ENCODE peak calls at places on chromosome 7, in nine cellular contexts. J, B, L, P, M, Q, C, V and U are unnamed samples.

GRCh38 chr7:158802535-158803199 is 26.6 kb downstream of the ESYT2 start:
- DNase-seq in M (no peak), J (peak; percentile 78), C (no peak), V (no peak), B (peak; percentile 36), P (no peak), Q (no peak), L (no peak), U (no peak)

GRCh38 chr7:23938937-23939552 is 229.0 kb downstream of the STK31 start:
- DNase-seq in P (no peak), B (peak; percentile 50), M (no peak), C (peak; percentile 65), L (peak; percentile 30), J (peak; percentile 25), V (peak; percentile 72), Q (peak; percentile 20), U (peak; percentile 74)

GRCh38 chr7:24786941-24787340 is 29.7 kb upstream of the GSDME start:
- DNase-seq in P (peak; percentile 78), V (no peak), Q (peak; percentile 65), J (peak; percentile 75), M (peak; percentile 90), C (no peak), B (peak; percentile 97), L (no peak), U (peak; percentile 43)

GRCh38 chr7:92831716-92832622 is 4.4 kb downstream of the CDK6 start:
- DNase-seq in M (no peak), L (no peak), V (no peak), B (peak; percentile 87), C (no peak), Q (no peak), P (no peak), J (no peak), U (peak; percentile 8)

GRCh38 chr7:90402785-90403173 is 482 bp upstream of the CLDN12 start:
- DNase-seq in Q (no peak), V (no peak), B (no peak), L (no peak), C (no peak), M (no peak), P (no peak), J (no peak), U (no peak)

GRCh38 chr7:100879685-100880261 is 4.9 kb downstream of the SRRT start:
- DNase-seq in B (no peak), P (no peak), V (no peak), J (no peak), L (no peak), C (peak; percentile 50), M (no peak), Q (no peak), U (no peak)

GRCh38 chr7:91182819-91183405 is 81.3 kb upstream of the FZD1 start:
- DNase-seq in M (no peak), L (no peak), P (no peak), V (no peak), C (no peak), B (peak; percentile 88), J (no peak), Q (no peak), U (no peak)

GRCh38 chr7:85114342-85114741 is 72.5 kb downstream of the SEMA3D start:
- DNase-seq in J (peak; percentile 3), C (no peak), Q (no peak), L (no peak), M (no peak), B (peak; percentile 59), V (no peak), P (no peak), U (no peak)

GRCh38 chr7:100087055-100087750 is 1.6 kb upstream of the COPS6 start:
- DNase-seq in Q (no peak), M (no peak), C (no peak), P (no peak), L (no peak), J (no peak), V (no peak), B (peak; percentile 71), U (no peak)

DNA sequence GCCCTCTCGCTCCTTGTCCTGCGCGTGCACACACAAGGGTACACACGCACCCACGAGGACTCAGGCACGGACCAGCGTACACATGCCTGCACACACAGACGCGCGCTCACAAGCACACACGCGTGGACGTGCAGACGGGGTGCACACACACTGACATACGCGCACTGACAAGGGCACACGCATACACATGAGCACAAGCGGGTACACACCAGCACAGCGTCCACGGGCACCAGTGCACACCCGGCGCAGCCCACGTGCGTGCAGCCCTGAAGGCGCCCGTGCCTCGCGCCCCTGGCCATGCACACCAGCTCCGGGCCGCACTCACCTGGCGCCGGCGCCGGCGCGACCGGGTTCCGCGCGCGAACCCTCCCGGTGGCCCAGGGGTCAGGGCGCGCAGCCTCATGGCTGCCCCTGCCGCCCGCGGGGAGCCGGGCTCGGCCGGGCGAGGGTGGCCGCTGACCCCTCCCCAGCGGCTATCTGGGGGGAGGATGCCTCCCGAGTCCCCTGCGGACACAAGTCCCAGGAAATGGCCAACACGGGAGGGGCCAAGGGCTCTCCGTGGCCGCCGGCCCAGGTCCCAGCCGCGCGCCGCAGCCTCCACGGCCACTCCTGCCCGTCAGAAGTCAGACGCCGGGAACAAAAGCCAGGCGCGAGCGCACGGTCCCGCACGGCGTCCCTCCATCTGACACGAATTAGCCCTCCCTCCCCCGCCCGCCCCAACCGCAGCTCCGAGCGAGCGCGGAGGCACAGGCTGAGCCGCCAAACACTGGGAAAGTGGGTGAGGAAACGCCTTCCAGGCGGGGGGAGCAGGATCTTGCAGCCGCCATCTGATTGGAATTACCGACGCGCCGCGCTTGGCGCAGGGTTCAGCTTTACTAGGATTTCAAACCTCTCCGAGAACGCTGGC is 45.0 kb downstream of the TNS3 start:
- DNase-seq in J (no peak), P (peak; percentile 85), B (no peak), L (no peak), Q (no peak), V (peak; percentile 50), C (peak; percentile 82), M (peak; percentile 43), U (peak; percentile 22)
- TF ChIP-seq CTCF in J (no peak), P (no peak), B (no peak), L (no peak), Q (no peak), V (no peak), C (no peak), M (no peak), U (no peak)

GRCh38 chr7:7969306-7970112 is 913 bp downstream of the GLCCI1 start:
- DNase-seq in J (peak; percentile 42), M (peak; percentile 14), B (peak; percentile 53), C (peak; percentile 61), P (peak; percentile 64), L (peak; percentile 21), V (peak; percentile 39), Q (peak; percentile 34), U (peak; percentile 67)
- TF ChIP-seq CTCF in J (no peak), M (peak; percentile 23), B (peak; percentile 36), C (peak; percentile 19), P (no peak), L (peak; percentile 33), V (no peak), Q (no peak), U (no peak)

DNA sequence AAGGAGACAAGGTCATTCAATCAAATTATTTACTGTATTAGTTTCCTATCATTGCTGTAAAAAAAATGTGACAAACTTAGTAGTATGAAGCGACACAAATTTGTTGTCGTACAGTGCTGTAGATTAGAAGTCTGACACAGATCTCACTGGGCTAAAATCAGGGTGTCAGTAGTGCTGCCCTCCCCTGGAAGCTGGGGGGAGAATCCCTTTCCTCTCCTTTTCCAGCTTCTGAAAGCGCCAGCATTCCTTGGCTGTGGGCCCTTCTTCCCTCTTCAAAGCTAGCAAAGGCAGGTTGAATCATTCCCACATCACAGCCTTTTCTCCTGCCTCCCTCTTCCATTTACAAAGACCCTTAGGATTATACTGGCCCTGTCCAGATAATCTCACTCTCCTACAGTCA is 28.0 kb downstream of the VPS41 start:
- DNase-seq in L (no peak), P (no peak), J (no peak), C (no peak), Q (no peak), B (no peak), M (no peak), V (peak; percentile 33), U (no peak)
- TF ChIP-seq CTCF in L (no peak), P (no peak), J (no peak), C (peak; percentile 23), Q (no peak), B (no peak), M (no peak), V (peak; percentile 47), U (no peak)

DNA sequence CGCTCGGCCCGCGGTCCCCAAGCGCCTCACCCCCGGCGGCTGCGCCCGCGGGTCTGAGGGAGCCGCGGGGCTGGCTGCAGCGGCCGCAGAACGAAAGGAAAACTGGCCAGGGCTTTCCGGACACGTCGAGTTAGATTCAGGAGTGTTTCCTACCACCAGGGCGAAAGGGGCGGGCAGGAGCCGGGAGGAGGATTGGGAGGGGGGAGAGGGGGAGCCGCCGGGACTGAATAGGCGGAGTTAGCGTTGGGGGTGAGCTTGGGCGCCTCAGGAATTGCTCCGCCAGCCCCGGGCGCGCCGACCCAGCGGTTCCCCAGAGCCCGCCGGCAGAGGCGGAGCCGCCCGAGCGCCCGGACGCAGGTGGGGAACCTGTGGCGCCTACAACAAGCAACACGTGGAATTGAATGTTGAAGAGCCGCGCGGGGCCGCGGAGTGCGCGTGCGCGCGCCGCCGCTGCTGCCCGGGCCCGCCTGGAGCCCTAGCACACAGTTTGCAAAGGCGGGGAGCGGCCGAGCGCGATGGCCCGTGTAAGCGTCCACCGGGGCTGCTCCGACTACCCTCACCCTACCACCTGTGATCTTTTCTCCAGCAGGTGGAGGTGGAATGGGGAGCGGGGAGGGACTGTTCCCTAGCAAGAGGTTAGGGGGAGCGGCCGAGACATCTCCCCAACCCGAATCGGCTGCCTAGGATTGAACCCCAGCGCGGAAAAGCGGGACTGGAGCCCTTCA is at the start of gene CADPS2:
- DNase-seq in V (peak; percentile 83), Q (peak; percentile 73), C (peak; percentile 92), J (peak; percentile 92), M (peak; percentile 53), P (peak; percentile 89), B (peak; percentile 87), L (peak; percentile 67), U (peak; percentile 91)
- TF ChIP-seq CTCF in V (no peak), Q (no peak), C (peak; percentile 34), J (no peak), M (no peak), P (peak; percentile 11), B (no peak), L (peak; percentile 43), U (no peak)

GRCh38 chr7:2666130-2666529 is 21.9 kb upstream of the AMZ1 start:
- DNase-seq in C (no peak), P (no peak), M (no peak), Q (no peak), B (no peak), L (no peak), J (no peak), V (no peak), U (no peak)
- TF ChIP-seq CTCF in C (no peak), P (no peak), M (no peak), Q (no peak), B (no peak), L (no peak), J (no peak), V (no peak), U (no peak)

GRCh38 chr7:43652364-43652763 is 69.5 kb downstream of the STK17A start:
- DNase-seq in M (no peak), B (no peak), Q (no peak), V (no peak), J (no peak), C (no peak), L (no peak), P (no peak), U (no peak)
- TF ChIP-seq CTCF in M (no peak), B (peak; percentile 12), Q (no peak), V (no peak), J (no peak), C (no peak), L (no peak), P (no peak), U (no peak)